ENCODE peak calls at places on chromosomes 7 and 10, in seven cellular contexts. W is dorsolateral prefrontal cortex, N is foreskin fibroblast, G is heart left ventricle, X is RWPE1, D is H9, J is pons. C is an unnamed sample.

GRCh38 chr7:32658034-32658944 is 163.0 kb downstream of the AVL9 start:
- DNase-seq in N (no peak), J (peak), W (no peak), X (peak), G (no peak), D (no peak), C (peak)

GRCh38 chr7:2978403-2978802 is 65.3 kb downstream of the CARD11 start:
- DNase-seq in J (no peak), N (no peak), W (no peak), G (no peak), D (peak), X (no peak), C (no peak)

GRCh38 chr10:23453465-23453864 is 14.6 kb downstream of the OTUD1 start:
- DNase-seq in G (no peak), D (no peak), J (no peak), X (no peak), W (no peak), N (no peak), C (no peak)

GRCh38 chr10:103476046-103476768 is 2.8 kb downstream of the CALHM3 start:
- DNase-seq in G (no peak), W (no peak), X (no peak), D (peak), J (no peak), N (no peak), C (no peak)

GRCh38 chr10:80207768-80208385 is 2.5 kb upstream of the ANXA11 start:
- DNase-seq in D (no peak), G (no peak), N (no peak), X (no peak), J (no peak), W (no peak), C (no peak)

GRCh38 chr10:78148564-78148963 is 114.9 kb downstream of the RPS24 start:
- DNase-seq in D (no peak), N (no peak), J (no peak), W (no peak), X (no peak), G (no peak), C (no peak)

GRCh38 chr7:125427676-125428075 is 498.1 kb upstream of the POT1 start:
- DNase-seq in G (no peak), J (no peak), W (no peak), X (no peak), N (no peak), D (no peak), C (no peak)

GRCh38 chr10:92923416-92923815 is 75.1 kb downstream of the EXOC6 start:
- DNase-seq in J (no peak), N (no peak), X (no peak), W (no peak), D (no peak), G (no peak), C (no peak)

GRCh38 chr7:100586266-100587025 is at the start of gene FBXO24:
- DNase-seq in J (peak), W (peak), D (peak), G (peak), N (peak), X (peak), C (peak)

C was measured in HFFc6.